ENCODE peak calls at places on chromosome 11, in seven cellular contexts. B, C, I, K, L, P and M are unnamed samples. For H3K4me1, the result is how much of the 10 kb centered on the place peaks cover.

GRCh38 chr11:78657441-78657840 is 82.8 kb upstream of the NARS2 start:
- DNase-seq in B (no peak), C (no peak), I (no peak), K (no peak), L (no peak), P (no peak), M (no peak)

GRCh38 chr11:121063728-121064127 is 37.3 kb upstream of the TECTA start:
- DNase-seq in B (no peak), C (no peak), I (no peak), K (no peak), L (no peak), P (no peak), M (no peak)

GRCh38 chr11:95453616-95454118 is 222.7 kb upstream of the SESN3 start:
- DNase-seq in B (peak), C (no peak), I (no peak), K (no peak), L (peak), P (no peak), M (no peak)

GRCh38 chr11:68934321-68934645 is 30.6 kb downstream of the IGHMBP2 start:
- DNase-seq in B (no peak), C (no peak), I (no peak), K (no peak), L (no peak), P (no peak), M (no peak)

GRCh38 chr11:64314146-64314804 is 3.1 kb downstream of the TRMT112 start:
- DNase-seq in B (no peak), C (no peak), I (no peak), K (no peak), L (no peak), P (no peak), M (no peak)

GRCh38 chr11:10091314-10092045 is 202.5 kb downstream of the SBF2 start:
- DNase-seq in B (no peak), C (no peak), I (no peak), K (peak), L (no peak), P (no peak), M (no peak)

GRCh38 chr11:118000850-118001228 is 14.6 kb downstream of the IL10RA start:
- DNase-seq in B (no peak), C (no peak), I (no peak), K (no peak), L (no peak), P (no peak), M (no peak)

GRCh38 chr11:6653656-6654055 is 2.0 kb downstream of the DCHS1 start:
- DNase-seq in B (no peak), C (no peak), I (no peak), K (no peak), L (no peak), P (no peak), M (no peak)

GRCh38 chr11:75241036-75241905 is 697 bp downstream of the TPBGL start:
- DNase-seq in B (peak), C (peak), I (peak), K (peak), L (peak), P (peak), M (peak)

GRCh38 chr11:28690746-28691145 is 582.6 kb downstream of the METTL15 start:
- DNase-seq in B (no peak), C (no peak), I (no peak), K (peak), L (no peak), P (no peak), M (no peak)

GRCh38 chr11:119672597-119672996 is 56.4 kb downstream of the NECTIN1 start:
- DNase-seq in B (no peak), C (no peak), I (no peak), K (no peak), L (no peak), P (no peak), M (no peak)

GRCh38 chr11:65894034-65894591 is 3.6 kb downstream of the CCDC85B start:
- DNase-seq in B (peak), C (no peak), I (no peak), K (no peak), L (no peak), P (no peak), M (no peak)

GRCh38 chr11:112655386-112655785 is 305.8 kb upstream of the NCAM1 start:
- DNase-seq in B (peak), C (peak), I (peak), K (peak), L (peak), P (peak), M (peak)

GRCh38 chr11:3824714-3825472 is 15.9 kb downstream of the RHOG start:
- DNase-seq in B (peak), C (peak), I (no peak), K (no peak), L (peak), P (no peak), M (peak)

GRCh38 chr11:109795234-109795633 is 298.0 kb upstream of the ZC3H12C start:
- DNase-seq in B (no peak), C (no peak), I (peak), K (peak), L (no peak), P (no peak), M (no peak)

GRCh38 chr11:1656670-1657069 is 27.1 kb downstream of the KRTAP5-5 start:
- DNase-seq in B (no peak), C (no peak), I (no peak), K (no peak), L (no peak), P (no peak), M (no peak)

GRCh38 chr11:447923-448731 is 2.0 kb upstream of the PTDSS2 start:
- DNase-seq in B (peak), C (peak), I (peak), K (peak), L (peak), P (peak), M (peak)

GRCh38 chr11:33258631-33259184 is 1.5 kb downstream of the HIPK3 start:
- DNase-seq in B (no peak), C (peak), I (no peak), K (peak), L (peak), P (no peak), M (no peak)

GRCh38 chr11:134119094-134119493 is 50.2 kb downstream of the JAM3 start:
- DNase-seq in B (no peak), C (no peak), I (no peak), K (peak), L (no peak), P (no peak), M (no peak)

GRCh38 chr11:11229691-11230090 is 123.4 kb downstream of the CSNK2A3 start:
- DNase-seq in B (no peak), C (no peak), I (no peak), K (peak), L (no peak), P (no peak), M (no peak)

GRCh38 chr11:85539029-85539689 is 88.0 kb downstream of the DLG2 start:
- DNase-seq in B (no peak), C (no peak), I (no peak), K (no peak), L (no peak), P (no peak), M (no peak)

GRCh38 chr11:22703040-22703439 is 36.6 kb downstream of the GAS2 start:
- DNase-seq in B (no peak), C (no peak), I (no peak), K (peak), L (no peak), P (no peak), M (no peak)

DNA sequence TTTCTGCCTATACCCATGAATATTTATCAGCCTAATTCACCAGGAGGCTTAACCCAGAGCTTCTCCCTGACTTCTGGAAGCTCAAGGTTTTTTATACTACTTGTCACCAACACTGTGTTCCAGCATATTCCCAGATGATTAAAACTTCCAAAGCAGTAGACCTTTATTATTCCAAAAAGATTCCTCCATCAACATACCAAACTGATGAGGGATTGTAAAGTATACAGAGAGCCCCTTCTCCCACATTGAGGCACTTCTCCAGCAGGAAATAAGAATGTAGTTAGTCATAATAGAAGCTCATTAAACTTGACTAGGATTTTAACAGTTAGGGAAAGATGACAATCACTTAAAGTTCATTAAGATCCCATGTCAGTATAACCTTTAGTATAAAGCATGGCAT is 51.4 kb upstream of the CEP126 start:
- DNase-seq in B (no peak), C (no peak), I (no peak), K (peak), L (no peak), P (no peak), M (no peak)
- H3K4me1 ChIP-seq in B (under half), C (under half), I (under half), K (under half), L (under half), P (under half), M (under half)

DNA sequence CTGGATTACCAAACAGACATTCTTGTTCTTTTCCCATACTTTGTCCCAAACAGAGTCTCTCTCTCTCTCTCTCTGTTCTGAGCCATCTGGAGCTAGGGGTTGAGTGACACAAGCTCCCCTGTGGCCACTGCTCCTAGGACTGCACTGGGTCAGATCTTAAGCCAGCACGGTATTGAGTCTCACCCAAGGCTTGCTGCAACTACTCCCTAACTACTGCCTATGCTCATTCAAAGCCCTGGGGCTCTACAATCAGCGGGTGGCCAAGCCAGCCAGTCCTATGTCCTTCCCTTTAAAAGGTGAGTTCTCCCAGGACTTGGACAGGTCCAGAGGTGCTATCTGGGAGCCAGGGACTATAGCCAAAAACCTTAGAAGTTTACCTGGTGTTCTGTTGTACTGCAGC is 385.6 kb downstream of the CNTN5 start:
- DNase-seq in B (no peak), C (no peak), I (no peak), K (no peak), L (no peak), P (no peak), M (no peak)
- TF ChIP-seq POLR2A in B (no peak), C (no peak), I (no peak), K (no peak), L (no peak), P (no peak), M (no peak)

GRCh38 chr11:12840871-12841516 is 166.8 kb downstream of the TEAD1 start:
- DNase-seq in B (no peak), C (no peak), I (no peak), K (peak), L (no peak), P (no peak), M (no peak)
- H3K4me1 ChIP-seq in B (under half), C (under half), I (under half), K (under half), L (under half), P (under half), M (under half)

DNA sequence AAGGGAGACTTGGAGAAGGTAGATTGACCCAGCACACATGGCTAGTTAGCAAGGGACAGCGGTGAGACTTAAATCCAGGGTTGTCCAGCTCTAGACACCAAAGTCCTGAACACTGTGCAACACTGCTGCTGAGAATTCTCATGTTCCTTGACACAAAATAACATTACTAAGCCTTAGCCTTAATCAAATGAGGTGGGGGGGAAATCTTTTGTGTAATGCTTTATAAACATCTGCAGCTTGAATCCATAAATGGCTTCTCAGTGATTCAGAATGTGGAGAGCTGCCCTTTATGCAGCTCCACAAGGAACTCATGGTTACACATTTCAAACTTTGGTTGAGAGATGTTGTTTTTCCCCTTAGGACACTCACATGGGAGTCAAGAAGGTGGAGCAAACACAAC is 80.0 kb downstream of the CD44 start:
- DNase-seq in B (no peak), C (no peak), I (no peak), K (peak), L (no peak), P (no peak), M (no peak)
- TF ChIP-seq POLR2A in B (no peak), C (no peak), I (no peak), K (no peak), L (no peak), P (no peak), M (no peak)

DNA sequence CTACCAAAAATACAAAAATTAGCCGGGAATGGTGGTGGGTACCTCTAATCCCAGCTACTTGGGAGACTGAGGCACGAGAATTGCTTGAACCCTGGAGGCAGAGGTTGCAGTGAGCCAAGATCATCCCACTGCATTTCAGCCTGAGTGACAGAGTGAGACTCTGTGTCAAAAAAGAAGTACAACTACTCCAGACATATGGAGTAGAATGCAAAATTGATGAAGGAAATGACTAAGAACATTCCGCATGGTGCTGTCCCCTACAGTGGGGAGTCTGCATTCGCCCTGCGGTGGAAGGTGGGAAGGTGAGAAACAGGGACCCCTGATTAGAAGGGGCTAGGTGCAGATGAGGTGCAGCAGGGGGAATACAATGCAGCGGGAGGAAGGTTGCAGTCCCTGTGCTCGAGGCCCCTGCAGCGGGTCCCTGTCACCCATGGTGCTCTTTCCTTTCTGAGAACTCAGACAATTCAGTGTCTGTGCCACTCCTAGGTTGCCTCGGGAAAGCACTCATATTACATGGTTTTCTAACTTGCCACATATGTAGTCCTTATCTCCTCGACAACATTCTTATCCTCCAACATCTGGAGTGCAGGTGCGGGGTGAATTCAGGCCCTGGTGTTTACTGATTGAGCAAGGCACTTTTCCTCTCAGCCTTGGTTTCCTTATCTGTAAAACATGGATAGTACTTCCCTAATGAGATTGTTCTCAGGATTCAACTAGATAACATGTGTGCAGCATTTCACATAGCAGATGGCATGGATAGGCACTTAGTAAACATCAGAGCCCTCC is 5.2 kb downstream of the POLD4 start:
- DNase-seq in B (no peak), C (no peak), I (no peak), K (peak), L (no peak), P (no peak), M (no peak)
- H3K4me1 ChIP-seq in B (under half), C (under half), I (under half), K (under half), L (under half), P (under half), M (under half)

DNA sequence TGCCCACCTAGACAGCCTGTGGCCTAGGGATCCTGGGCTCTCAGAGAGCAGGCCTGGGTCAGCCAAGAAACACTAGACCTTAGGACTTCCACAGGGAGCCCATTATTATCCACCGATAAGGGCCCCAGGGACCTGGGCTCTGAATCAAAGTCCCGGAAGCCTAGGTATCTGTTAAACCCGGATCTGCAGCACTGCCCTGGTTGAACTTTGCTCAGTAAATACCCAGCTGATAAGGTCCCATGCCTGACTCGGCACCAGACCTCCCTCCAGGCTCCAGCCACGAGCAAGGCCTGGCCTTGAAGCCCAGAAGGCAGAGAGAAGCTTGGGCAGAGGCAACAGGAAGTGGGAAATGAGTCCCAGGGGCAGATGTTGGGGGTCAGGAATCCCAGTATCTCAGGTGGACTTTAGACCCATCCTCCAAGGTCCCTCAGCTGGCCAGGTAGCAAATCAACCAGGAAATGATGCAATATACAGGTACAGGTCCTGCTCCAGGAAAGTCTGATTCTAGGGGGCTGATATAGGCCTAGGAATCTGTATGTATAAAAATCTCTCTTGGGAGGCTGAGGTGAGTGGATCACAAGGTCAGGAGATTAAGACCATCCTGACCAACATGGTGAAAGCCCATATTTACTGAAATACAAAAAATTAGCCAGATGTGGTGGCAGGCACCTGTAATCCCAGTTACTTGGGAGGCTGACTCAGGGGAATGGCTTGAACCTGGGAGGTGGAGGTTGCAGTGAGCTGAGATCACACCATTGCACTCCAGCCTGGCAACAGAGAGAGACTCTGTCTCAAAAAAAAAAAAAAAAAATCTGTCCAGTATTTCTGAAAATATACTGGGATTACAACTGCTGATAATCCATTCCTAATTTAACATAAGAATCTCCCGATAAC is 18.7 kb downstream of the POU2AF1 start:
- DNase-seq in B (no peak), C (no peak), I (no peak), K (no peak), L (no peak), P (no peak), M (peak)
- TF ChIP-seq POLR2A in B (no peak), C (no peak), I (no peak), K (no peak), L (no peak), P (no peak), M (no peak)

GRCh38 chr11:80156062-80156461 is 715.2 kb upstream of the TENM4 start:
- DNase-seq in B (no peak), C (no peak), I (no peak), K (no peak), L (no peak), P (no peak), M (no peak)
- H3K4me1 ChIP-seq in B (under half), C (under half), I (under half), K (under half), L (under half), P (under half), M (under half)

DNA sequence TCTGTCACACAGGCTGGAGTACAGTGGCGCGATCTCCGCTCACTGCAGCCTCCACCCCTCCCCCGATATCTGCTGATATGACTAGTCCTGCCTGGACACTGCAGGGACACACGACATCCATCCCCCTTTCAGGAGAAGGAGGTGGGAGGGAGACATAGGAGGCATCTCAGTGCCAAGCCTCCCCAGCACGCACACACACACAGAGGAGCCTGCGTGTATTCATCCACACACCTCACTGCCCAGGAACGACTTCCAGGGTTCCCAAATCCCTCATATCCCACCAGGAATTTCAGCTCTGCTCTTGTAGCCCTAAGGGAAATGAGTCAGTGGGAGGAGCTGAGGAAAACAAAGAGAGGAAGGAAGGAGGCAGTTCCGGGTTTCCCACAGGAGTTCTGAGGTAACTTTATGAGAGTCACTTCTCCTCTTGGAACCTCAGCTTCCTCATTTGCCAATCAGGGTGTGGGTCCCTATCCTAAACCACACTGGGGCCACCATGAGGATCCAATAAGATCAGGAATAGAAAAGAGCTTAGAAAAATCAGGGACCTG is 37.2 kb upstream of the ACER3 start:
- DNase-seq in B (peak), C (no peak), I (no peak), K (peak), L (no peak), P (no peak), M (no peak)
- TF ChIP-seq POLR2A in B (no peak), C (no peak), I (no peak), K (no peak), L (no peak), P (no peak), M (no peak)

GRCh38 chr11:17649261-17649660 is 70.1 kb upstream of the MYOD1 start:
- DNase-seq in B (no peak), C (no peak), I (no peak), K (no peak), L (no peak), P (no peak), M (no peak)
- H3K4me1 ChIP-seq in B (under half), C (under half), I (under half), K (under half), L (under half), P (under half), M (under half)

GRCh38 chr11:114199051-114199450 is 97.1 kb upstream of the NNMT start:
- DNase-seq in B (no peak), C (no peak), I (no peak), K (no peak), L (no peak), P (no peak), M (no peak)

GRCh38 chr11:114196994-114197702 is 99.1 kb upstream of the NNMT start:
- DNase-seq in B (no peak), C (no peak), I (no peak), K (no peak), L (peak), P (no peak), M (no peak)

GRCh38 chr11:114195981-114196731 is 100.0 kb upstream of the NNMT start:
- DNase-seq in B (no peak), C (no peak), I (no peak), K (no peak), L (peak), P (no peak), M (no peak)

GRCh38 chr11:114200351-114200750 is 95.8 kb upstream of the NNMT start:
- DNase-seq in B (no peak), C (no peak), I (no peak), K (no peak), L (no peak), P (no peak), M (no peak)

GRCh38 chr11:114197799-114198500 is 98.2 kb upstream of the NNMT start:
- DNase-seq in B (peak), C (no peak), I (peak), K (peak), L (peak), P (peak), M (peak)
- TF ChIP-seq POLR2A in B (no peak), C (no peak), I (peak), K (no peak), L (no peak), P (no peak), M (peak)